ENCODE peak calls at places on chromosome X, in ten cellular contexts. One of them, this sample, is unnamed. For H3K36me3, the result is how much of the 10 kb centered on the place peaks cover.

GRCh38 chrX:46577116-46578005 is 3.8 kb downstream of the CHST7 start:
- DNase-seq in fibroblast of lung: no peak
- DNase-seq in hepatocyte: no peak
- DNase-seq in psoas muscle: no peak
- DNase-seq in CD8-positive, alpha-beta memory T cell: no peak
- DNase-seq in ovary: no peak
- DNase-seq in GM06990: no peak
- DNase-seq in CD4-positive, CD25-positive, alpha-beta regulatory T cell: no peak
- DNase-seq in tibial nerve: no peak
- DNase-seq in OCI-LY7: no peak
- DNase-seq in this sample: no peak

GRCh38 chrX:119477812-119478232 is 9.6 kb downstream of the SLC25A5 start:
- DNase-seq in fibroblast of lung: peak
- DNase-seq in hepatocyte: peak
- DNase-seq in psoas muscle: peak
- DNase-seq in CD8-positive, alpha-beta memory T cell: no peak
- DNase-seq in ovary: no peak
- DNase-seq in GM06990: no peak
- DNase-seq in CD4-positive, CD25-positive, alpha-beta regulatory T cell: no peak
- DNase-seq in tibial nerve: peak
- DNase-seq in OCI-LY7: no peak
- DNase-seq in this sample: no peak

GRCh38 chrX:107450823-107451509 is 1.5 kb downstream of the FRMPD3 start:
- DNase-seq in fibroblast of lung: no peak
- DNase-seq in hepatocyte: peak
- DNase-seq in psoas muscle: no peak
- DNase-seq in CD8-positive, alpha-beta memory T cell: peak
- DNase-seq in ovary: peak
- DNase-seq in GM06990: peak
- DNase-seq in CD4-positive, CD25-positive, alpha-beta regulatory T cell: no peak
- DNase-seq in tibial nerve: no peak
- DNase-seq in OCI-LY7: peak
- DNase-seq in this sample: peak

GRCh38 chrX:107728342-107729099 is 47.1 kb downstream of the TSC22D3 start:
- DNase-seq in fibroblast of lung: no peak
- DNase-seq in hepatocyte: no peak
- DNase-seq in psoas muscle: peak
- DNase-seq in CD8-positive, alpha-beta memory T cell: no peak
- DNase-seq in ovary: no peak
- DNase-seq in GM06990: no peak
- DNase-seq in CD4-positive, CD25-positive, alpha-beta regulatory T cell: no peak
- DNase-seq in tibial nerve: no peak
- DNase-seq in OCI-LY7: no peak
- DNase-seq in this sample: no peak

GRCh38 chrX:78092296-78092695 is 11.8 kb upstream of the PGK1 start:
- DNase-seq in fibroblast of lung: peak
- DNase-seq in hepatocyte: no peak
- DNase-seq in psoas muscle: no peak
- DNase-seq in CD8-positive, alpha-beta memory T cell: no peak
- DNase-seq in ovary: no peak
- DNase-seq in GM06990: peak
- DNase-seq in CD4-positive, CD25-positive, alpha-beta regulatory T cell: no peak
- DNase-seq in tibial nerve: no peak
- DNase-seq in OCI-LY7: peak
- DNase-seq in this sample: no peak

GRCh38 chrX:84168574-84168973 is 19.4 kb downstream of the RPS6KA6 start:
- DNase-seq in fibroblast of lung: no peak
- DNase-seq in hepatocyte: no peak
- DNase-seq in psoas muscle: no peak
- DNase-seq in CD8-positive, alpha-beta memory T cell: no peak
- DNase-seq in ovary: no peak
- DNase-seq in GM06990: no peak
- DNase-seq in CD4-positive, CD25-positive, alpha-beta regulatory T cell: no peak
- DNase-seq in tibial nerve: no peak
- DNase-seq in OCI-LY7: no peak
- DNase-seq in this sample: no peak

GRCh38 chrX:49915352-49916222 is 6.8 kb upstream of the CLCN5 start:
- DNase-seq in fibroblast of lung: peak
- DNase-seq in hepatocyte: peak
- DNase-seq in psoas muscle: no peak
- DNase-seq in CD8-positive, alpha-beta memory T cell: peak
- DNase-seq in ovary: no peak
- DNase-seq in GM06990: no peak
- DNase-seq in CD4-positive, CD25-positive, alpha-beta regulatory T cell: peak
- DNase-seq in tibial nerve: peak
- DNase-seq in OCI-LY7: peak
- DNase-seq in this sample: peak

GRCh38 chrX:100994352-100995281 is 25.1 kb downstream of the ARL13A start:
- DNase-seq in fibroblast of lung: peak
- DNase-seq in hepatocyte: peak
- DNase-seq in psoas muscle: no peak
- DNase-seq in CD8-positive, alpha-beta memory T cell: no peak
- DNase-seq in ovary: no peak
- DNase-seq in GM06990: peak
- DNase-seq in CD4-positive, CD25-positive, alpha-beta regulatory T cell: peak
- DNase-seq in tibial nerve: no peak
- DNase-seq in OCI-LY7: no peak
- DNase-seq in this sample: no peak

GRCh38 chrX:109843963-109844751 is 111.1 kb upstream of the ACSL4 start:
- DNase-seq in fibroblast of lung: no peak
- DNase-seq in hepatocyte: no peak
- DNase-seq in psoas muscle: no peak
- DNase-seq in CD8-positive, alpha-beta memory T cell: no peak
- DNase-seq in ovary: no peak
- DNase-seq in GM06990: peak
- DNase-seq in CD4-positive, CD25-positive, alpha-beta regulatory T cell: no peak
- DNase-seq in tibial nerve: no peak
- DNase-seq in OCI-LY7: no peak
- DNase-seq in this sample: peak

GRCh38 chrX:152997337-152997736 is 3.4 kb upstream of the PNMA5 start:
- DNase-seq in fibroblast of lung: no peak
- DNase-seq in hepatocyte: no peak
- DNase-seq in psoas muscle: no peak
- DNase-seq in CD8-positive, alpha-beta memory T cell: no peak
- DNase-seq in ovary: no peak
- DNase-seq in GM06990: no peak
- DNase-seq in CD4-positive, CD25-positive, alpha-beta regulatory T cell: no peak
- DNase-seq in tibial nerve: no peak
- DNase-seq in OCI-LY7: no peak
- DNase-seq in this sample: no peak

GRCh38 chrX:153557618-153558017 is 40.2 kb downstream of the ATP2B3 start:
- DNase-seq in fibroblast of lung: no peak
- DNase-seq in hepatocyte: no peak
- DNase-seq in psoas muscle: no peak
- DNase-seq in CD8-positive, alpha-beta memory T cell: no peak
- DNase-seq in ovary: no peak
- DNase-seq in GM06990: no peak
- DNase-seq in CD4-positive, CD25-positive, alpha-beta regulatory T cell: no peak
- DNase-seq in tibial nerve: no peak
- DNase-seq in OCI-LY7: peak
- DNase-seq in this sample: no peak

GRCh38 chrX:112840382-112841113 is at the start of gene AMOT:
- DNase-seq in fibroblast of lung: peak
- DNase-seq in hepatocyte: peak
- DNase-seq in psoas muscle: peak
- DNase-seq in CD8-positive, alpha-beta memory T cell: peak
- DNase-seq in ovary: peak
- DNase-seq in GM06990: peak
- DNase-seq in CD4-positive, CD25-positive, alpha-beta regulatory T cell: peak
- DNase-seq in tibial nerve: peak
- DNase-seq in OCI-LY7: peak
- DNase-seq in this sample: peak

GRCh38 chrX:144896323-144896722 is 351.0 kb upstream of the SPANXN1 start:
- DNase-seq in fibroblast of lung: no peak
- DNase-seq in hepatocyte: peak
- DNase-seq in psoas muscle: no peak
- DNase-seq in CD8-positive, alpha-beta memory T cell: no peak
- DNase-seq in ovary: no peak
- DNase-seq in GM06990: no peak
- DNase-seq in CD4-positive, CD25-positive, alpha-beta regulatory T cell: no peak
- DNase-seq in tibial nerve: no peak
- DNase-seq in OCI-LY7: no peak
- DNase-seq in this sample: no peak

GRCh38 chrX:93932471-93933220 is 258.6 kb downstream of the FAM133A start:
- DNase-seq in fibroblast of lung: no peak
- DNase-seq in hepatocyte: peak
- DNase-seq in psoas muscle: no peak
- DNase-seq in CD8-positive, alpha-beta memory T cell: no peak
- DNase-seq in ovary: no peak
- DNase-seq in GM06990: no peak
- DNase-seq in CD4-positive, CD25-positive, alpha-beta regulatory T cell: no peak
- DNase-seq in tibial nerve: no peak
- DNase-seq in OCI-LY7: no peak
- DNase-seq in this sample: no peak

GRCh38 chrX:139739138-139739537 is 31.2 kb upstream of the MCF2 start:
- DNase-seq in fibroblast of lung: peak
- DNase-seq in hepatocyte: no peak
- DNase-seq in psoas muscle: no peak
- DNase-seq in CD8-positive, alpha-beta memory T cell: no peak
- DNase-seq in ovary: no peak
- DNase-seq in GM06990: peak
- DNase-seq in CD4-positive, CD25-positive, alpha-beta regulatory T cell: peak
- DNase-seq in tibial nerve: no peak
- DNase-seq in OCI-LY7: no peak
- DNase-seq in this sample: no peak

GRCh38 chrX:149512225-149512885 is 7.2 kb upstream of the IDS start:
- DNase-seq in fibroblast of lung: peak
- DNase-seq in hepatocyte: peak
- DNase-seq in psoas muscle: no peak
- DNase-seq in CD8-positive, alpha-beta memory T cell: peak
- DNase-seq in ovary: no peak
- DNase-seq in GM06990: no peak
- DNase-seq in CD4-positive, CD25-positive, alpha-beta regulatory T cell: peak
- DNase-seq in tibial nerve: peak
- DNase-seq in OCI-LY7: peak
- DNase-seq in this sample: peak

DNA sequence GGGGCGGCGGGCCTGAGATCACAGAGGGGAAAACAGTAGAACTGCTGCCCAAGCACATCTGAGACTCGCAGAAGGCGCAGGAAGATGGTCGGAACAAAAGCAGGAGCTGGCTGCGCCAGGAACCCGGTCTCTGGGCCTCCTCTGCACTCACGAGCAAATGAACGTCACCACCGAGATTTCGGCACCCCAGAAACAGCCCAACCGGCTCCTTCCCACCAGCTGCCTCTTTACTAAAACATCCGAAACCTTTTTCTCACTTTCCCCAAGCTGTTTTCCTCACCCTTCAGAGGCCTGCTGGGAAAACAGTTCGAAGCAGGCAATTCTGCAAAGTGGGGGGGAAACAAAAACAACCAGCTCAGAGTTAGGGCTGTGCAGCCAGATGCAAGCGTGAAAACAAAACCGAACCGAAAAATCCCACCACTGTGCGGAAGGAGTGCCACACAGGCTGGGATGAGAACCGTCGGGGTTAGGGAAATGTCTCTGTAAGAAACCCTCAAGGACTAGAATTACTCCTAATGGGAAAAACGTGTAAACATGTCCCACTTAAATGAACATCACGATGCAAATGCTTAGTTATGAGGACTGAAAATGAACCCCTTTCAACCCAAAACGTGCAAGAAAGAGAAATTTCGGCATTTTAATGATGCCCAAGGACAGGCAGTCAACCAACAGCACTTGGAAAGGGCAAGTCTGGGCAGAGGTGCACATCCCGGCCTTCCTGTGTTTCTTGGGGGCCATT is 15.9 kb downstream of the DHRSX start:
- DNase-seq in fibroblast of lung: peak
- DNase-seq in hepatocyte: no peak
- DNase-seq in psoas muscle: no peak
- DNase-seq in CD8-positive, alpha-beta memory T cell: no peak
- DNase-seq in ovary: peak
- DNase-seq in GM06990: no peak
- DNase-seq in CD4-positive, CD25-positive, alpha-beta regulatory T cell: no peak
- DNase-seq in tibial nerve: peak
- DNase-seq in OCI-LY7: no peak
- DNase-seq in this sample: no peak
- H3K4me3 ChIP-seq in fibroblast of lung: peak
- H3K4me3 ChIP-seq in hepatocyte: no peak
- H3K4me3 ChIP-seq in psoas muscle: peak
- H3K4me3 ChIP-seq in CD8-positive, alpha-beta memory T cell: no peak
- H3K4me3 ChIP-seq in ovary: peak
- H3K4me3 ChIP-seq in GM06990: no peak
- H3K4me3 ChIP-seq in CD4-positive, CD25-positive, alpha-beta regulatory T cell: no peak
- H3K4me3 ChIP-seq in tibial nerve: peak
- H3K4me3 ChIP-seq in OCI-LY7: no peak
- H3K4me3 ChIP-seq in this sample: no peak

DNA sequence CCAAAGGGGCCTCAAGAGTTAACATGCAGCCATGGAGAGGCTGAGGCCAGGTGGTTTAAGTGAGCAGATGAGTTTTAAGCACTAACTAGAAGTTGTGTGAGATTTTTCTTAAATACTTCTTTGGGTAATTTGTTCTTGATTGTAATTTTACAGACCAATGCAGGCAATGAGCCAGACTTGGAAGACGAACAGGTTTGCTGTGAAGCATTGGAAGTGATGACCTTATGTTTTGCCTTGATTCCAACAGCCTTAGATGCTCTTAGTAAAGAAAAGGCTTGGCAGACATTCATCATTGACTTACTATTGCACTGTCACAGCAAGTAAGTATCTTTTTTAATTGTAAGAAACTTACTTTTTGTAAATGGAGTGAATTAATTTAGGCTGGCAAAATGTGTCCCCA is 103.9 kb downstream of the USP9X start:
- DNase-seq in fibroblast of lung: no peak
- DNase-seq in hepatocyte: no peak
- DNase-seq in psoas muscle: no peak
- DNase-seq in CD8-positive, alpha-beta memory T cell: no peak
- DNase-seq in ovary: no peak
- DNase-seq in GM06990: no peak
- DNase-seq in CD4-positive, CD25-positive, alpha-beta regulatory T cell: no peak
- DNase-seq in tibial nerve: no peak
- DNase-seq in OCI-LY7: no peak
- DNase-seq in this sample: no peak
- H3K36me3 ChIP-seq in fibroblast of lung: under half
- H3K36me3 ChIP-seq in hepatocyte: under half
- H3K36me3 ChIP-seq in psoas muscle: under half
- H3K36me3 ChIP-seq in CD8-positive, alpha-beta memory T cell: under half
- H3K36me3 ChIP-seq in ovary: under half
- H3K36me3 ChIP-seq in GM06990: under half
- H3K36me3 ChIP-seq in CD4-positive, CD25-positive, alpha-beta regulatory T cell: half or more
- H3K36me3 ChIP-seq in tibial nerve: under half
- H3K36me3 ChIP-seq in OCI-LY7: half or more
- H3K36me3 ChIP-seq in this sample: under half

GRCh38 chrX:40952855-40953254 is 132.4 kb upstream of the USP9X start:
- DNase-seq in fibroblast of lung: peak
- DNase-seq in hepatocyte: no peak
- DNase-seq in psoas muscle: no peak
- DNase-seq in CD8-positive, alpha-beta memory T cell: no peak
- DNase-seq in ovary: no peak
- DNase-seq in GM06990: peak
- DNase-seq in CD4-positive, CD25-positive, alpha-beta regulatory T cell: peak
- DNase-seq in tibial nerve: no peak
- DNase-seq in OCI-LY7: no peak
- DNase-seq in this sample: no peak
- H3K4me3 ChIP-seq in fibroblast of lung: no peak
- H3K4me3 ChIP-seq in hepatocyte: no peak
- H3K4me3 ChIP-seq in psoas muscle: peak
- H3K4me3 ChIP-seq in CD8-positive, alpha-beta memory T cell: no peak
- H3K4me3 ChIP-seq in ovary: no peak
- H3K4me3 ChIP-seq in GM06990: peak
- H3K4me3 ChIP-seq in CD4-positive, CD25-positive, alpha-beta regulatory T cell: peak
- H3K4me3 ChIP-seq in tibial nerve: peak
- H3K4me3 ChIP-seq in OCI-LY7: peak
- H3K4me3 ChIP-seq in this sample: no peak

GRCh38 chrX:16851827-16852226 is 18.3 kb downstream of the RBBP7 start:
- DNase-seq in fibroblast of lung: no peak
- DNase-seq in hepatocyte: no peak
- DNase-seq in psoas muscle: no peak
- DNase-seq in CD8-positive, alpha-beta memory T cell: no peak
- DNase-seq in ovary: no peak
- DNase-seq in GM06990: no peak
- DNase-seq in CD4-positive, CD25-positive, alpha-beta regulatory T cell: no peak
- DNase-seq in tibial nerve: no peak
- DNase-seq in OCI-LY7: no peak
- DNase-seq in this sample: no peak
- H3K36me3 ChIP-seq in fibroblast of lung: under half
- H3K36me3 ChIP-seq in hepatocyte: under half
- H3K36me3 ChIP-seq in psoas muscle: under half
- H3K36me3 ChIP-seq in CD8-positive, alpha-beta memory T cell: under half
- H3K36me3 ChIP-seq in ovary: under half
- H3K36me3 ChIP-seq in GM06990: under half
- H3K36me3 ChIP-seq in CD4-positive, CD25-positive, alpha-beta regulatory T cell: half or more
- H3K36me3 ChIP-seq in tibial nerve: under half
- H3K36me3 ChIP-seq in OCI-LY7: half or more
- H3K36me3 ChIP-seq in this sample: under half

This sample was measured in thyroid gland.